ENCODE peak calls at places on chromosome 7, in six cellular contexts. One of them, this sample, is unnamed.

GRCh38 chr7:47248797-47249196 is 333.1 kb downstream of the TNS3 start:
- DNase-seq in astrocyte of the spinal cord: no peak
- DNase-seq in BJ: no peak
- DNase-seq in stomach: no peak
- DNase-seq in GM06990: no peak
- DNase-seq in upper lobe of right lung: no peak
- DNase-seq in this sample: no peak

GRCh38 chr7:128829391-128830166 is 627 bp upstream of the FLNC start:
- DNase-seq in upper lobe of right lung: no peak
- DNase-seq in stomach: peak; percentile 48
- DNase-seq in GM06990: no peak
- DNase-seq in astrocyte of the spinal cord: peak; percentile 55
- DNase-seq in BJ: no peak
- DNase-seq in this sample: peak; percentile 53

GRCh38 chr7:69674701-69675182 is 76.5 kb downstream of the AUTS2 start:
- DNase-seq in BJ: no peak
- DNase-seq in stomach: no peak
- DNase-seq in upper lobe of right lung: no peak
- DNase-seq in GM06990: peak; percentile 64
- DNase-seq in astrocyte of the spinal cord: no peak
- DNase-seq in this sample: no peak

GRCh38 chr7:91351374-91351773 is 87.1 kb downstream of the FZD1 start:
- DNase-seq in BJ: no peak
- DNase-seq in stomach: no peak
- DNase-seq in GM06990: no peak
- DNase-seq in astrocyte of the spinal cord: peak; percentile 67
- DNase-seq in upper lobe of right lung: no peak
- DNase-seq in this sample: peak; percentile 58

GRCh38 chr7:19215421-19215820 is 70.2 kb upstream of the FERD3L start:
- DNase-seq in GM06990: no peak
- DNase-seq in stomach: no peak
- DNase-seq in upper lobe of right lung: no peak
- DNase-seq in astrocyte of the spinal cord: peak; percentile 93
- DNase-seq in BJ: peak; percentile 51
- DNase-seq in this sample: peak; percentile 57

GRCh38 chr7:33882040-33882800 is 23.1 kb upstream of the BMPER start:
- DNase-seq in upper lobe of right lung: no peak
- DNase-seq in astrocyte of the spinal cord: no peak
- DNase-seq in stomach: no peak
- DNase-seq in BJ: no peak
- DNase-seq in GM06990: no peak
- DNase-seq in this sample: peak; percentile 87

GRCh38 chr7:130853503-130854279 is 119.7 kb upstream of the KLF14 start:
- DNase-seq in BJ: peak; percentile 95
- DNase-seq in stomach: no peak
- DNase-seq in GM06990: no peak
- DNase-seq in upper lobe of right lung: no peak
- DNase-seq in astrocyte of the spinal cord: no peak
- DNase-seq in this sample: peak; percentile 84

GRCh38 chr7:138460649-138461607 is 869 bp downstream of the TRIM24 start:
- DNase-seq in stomach: peak; percentile 61
- DNase-seq in astrocyte of the spinal cord: peak; percentile 50
- DNase-seq in upper lobe of right lung: peak; percentile 84
- DNase-seq in BJ: no peak
- DNase-seq in GM06990: peak; percentile 85
- DNase-seq in this sample: peak; percentile 30

GRCh38 chr7:12705878-12706277 is 18.4 kb downstream of the ARL4A start:
- DNase-seq in GM06990: no peak
- DNase-seq in astrocyte of the spinal cord: no peak
- DNase-seq in upper lobe of right lung: no peak
- DNase-seq in BJ: no peak
- DNase-seq in stomach: no peak
- DNase-seq in this sample: no peak

GRCh38 chr7:102933763-102934162 is 21.0 kb downstream of the LRRC17 start:
- DNase-seq in GM06990: no peak
- DNase-seq in upper lobe of right lung: peak; percentile 63
- DNase-seq in BJ: peak; percentile 90
- DNase-seq in astrocyte of the spinal cord: peak; percentile 97
- DNase-seq in stomach: peak; percentile 78
- DNase-seq in this sample: peak; percentile 99

GRCh38 chr7:4707134-4707651 is 25.1 kb downstream of the FOXK1 start:
- DNase-seq in upper lobe of right lung: no peak
- DNase-seq in stomach: no peak
- DNase-seq in BJ: no peak
- DNase-seq in GM06990: no peak
- DNase-seq in astrocyte of the spinal cord: peak; percentile 54
- DNase-seq in this sample: no peak

GRCh38 chr7:87507446-87507845 is 32.0 kb upstream of the ABCB4 start:
- DNase-seq in stomach: no peak
- DNase-seq in BJ: no peak
- DNase-seq in astrocyte of the spinal cord: no peak
- DNase-seq in GM06990: no peak
- DNase-seq in upper lobe of right lung: no peak
- DNase-seq in this sample: no peak
- TF ChIP-seq CTCF in stomach: no peak
- TF ChIP-seq CTCF in BJ: peak; percentile 9
- TF ChIP-seq CTCF in astrocyte of the spinal cord: peak; percentile 24
- TF ChIP-seq CTCF in GM06990: no peak
- TF ChIP-seq CTCF in upper lobe of right lung: no peak
- TF ChIP-seq CTCF in this sample: no peak

GRCh38 chr7:155360495-155361362 is 63.1 kb downstream of the INSIG1 start:
- DNase-seq in upper lobe of right lung: peak; percentile 53
- DNase-seq in GM06990: no peak
- DNase-seq in BJ: no peak
- DNase-seq in astrocyte of the spinal cord: no peak
- DNase-seq in stomach: no peak
- DNase-seq in this sample: no peak

GRCh38 chr7:155356323-155357105 is 58.8 kb downstream of the INSIG1 start:
- DNase-seq in GM06990: no peak
- DNase-seq in stomach: no peak
- DNase-seq in BJ: no peak
- DNase-seq in upper lobe of right lung: peak; percentile 10
- DNase-seq in astrocyte of the spinal cord: peak; percentile 25
- DNase-seq in this sample: no peak

GRCh38 chr7:155357573-155358041 is 59.9 kb downstream of the INSIG1 start:
- DNase-seq in GM06990: no peak
- DNase-seq in upper lobe of right lung: peak; percentile 56
- DNase-seq in astrocyte of the spinal cord: no peak
- DNase-seq in stomach: no peak
- DNase-seq in BJ: no peak
- DNase-seq in this sample: peak; percentile 81

GRCh38 chr7:155358948-155359712 is 61.5 kb downstream of the INSIG1 start:
- DNase-seq in astrocyte of the spinal cord: no peak
- DNase-seq in stomach: no peak
- DNase-seq in GM06990: no peak
- DNase-seq in upper lobe of right lung: peak; percentile 23
- DNase-seq in BJ: no peak
- DNase-seq in this sample: no peak

DNA sequence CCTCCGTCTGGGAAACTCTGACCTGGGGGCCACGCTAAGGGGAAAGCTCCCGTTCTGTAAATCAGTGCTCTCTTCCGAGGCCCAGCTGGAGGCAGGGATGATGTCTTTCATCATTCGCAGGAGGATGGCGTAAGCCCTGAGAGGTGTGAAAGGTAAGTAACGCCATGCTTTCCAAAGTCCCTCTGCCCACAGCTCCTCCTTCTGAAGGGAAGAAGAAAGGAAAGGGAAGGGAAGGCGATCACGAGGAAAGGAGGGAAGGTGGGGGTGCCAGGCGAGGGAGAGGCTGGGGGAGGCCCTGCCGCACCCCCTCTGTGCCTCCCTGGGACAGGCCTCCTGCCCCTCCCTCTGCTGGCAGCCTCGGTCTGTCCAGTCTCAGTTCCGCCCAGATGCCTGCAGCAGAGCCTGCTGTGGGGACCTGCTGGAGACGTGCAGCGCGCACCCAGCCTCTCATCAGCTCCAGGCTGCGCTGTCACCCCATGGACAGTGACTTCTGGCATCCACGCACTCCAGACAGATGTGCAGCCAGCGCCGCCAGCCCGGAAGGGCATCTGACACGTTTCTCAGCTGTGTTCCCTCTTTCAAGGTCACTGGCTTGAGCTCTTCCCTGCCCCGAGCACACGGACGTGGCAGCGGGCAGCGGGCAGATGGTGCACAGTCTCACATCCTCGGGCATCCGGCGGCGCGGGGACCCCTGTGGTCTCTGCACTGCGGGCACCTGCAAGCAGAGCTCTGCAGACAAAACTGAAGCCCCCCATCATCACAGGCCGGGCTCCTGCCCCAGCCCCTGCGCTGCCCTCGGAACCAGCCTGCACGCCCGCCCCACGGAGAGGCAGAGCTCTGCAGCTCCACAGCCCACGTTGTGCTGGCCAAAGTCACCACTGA is 60.6 kb downstream of the INSIG1 start:
- DNase-seq in GM06990: no peak
- DNase-seq in astrocyte of the spinal cord: no peak
- DNase-seq in stomach: no peak
- DNase-seq in upper lobe of right lung: peak; percentile 60
- DNase-seq in BJ: no peak
- DNase-seq in this sample: no peak
- H3K4me3 ChIP-seq in GM06990: no peak overlapping the region
- H3K4me3 ChIP-seq in astrocyte of the spinal cord: no peak overlapping the region
- H3K4me3 ChIP-seq in stomach: no peak overlapping the region
- H3K4me3 ChIP-seq in upper lobe of right lung: no peak overlapping the region
- H3K4me3 ChIP-seq in BJ: no peak overlapping the region
- H3K4me3 ChIP-seq in this sample: no peak overlapping the region

GRCh38 chr7:95723583-95724180 is 48.7 kb upstream of the DYNC1I1 start:
- DNase-seq in stomach: no peak
- DNase-seq in GM06990: no peak
- DNase-seq in astrocyte of the spinal cord: peak; percentile 49
- DNase-seq in upper lobe of right lung: no peak
- DNase-seq in BJ: peak; percentile 4
- DNase-seq in this sample: peak; percentile 56

GRCh38 chr7:95716357-95717122 is 55.8 kb upstream of the DYNC1I1 start:
- DNase-seq in stomach: no peak
- DNase-seq in astrocyte of the spinal cord: no peak
- DNase-seq in upper lobe of right lung: no peak
- DNase-seq in GM06990: no peak
- DNase-seq in BJ: no peak
- DNase-seq in this sample: no peak

GRCh38 chr7:95715274-95715673 is 57.1 kb upstream of the DYNC1I1 start:
- DNase-seq in astrocyte of the spinal cord: no peak
- DNase-seq in stomach: no peak
- DNase-seq in GM06990: no peak
- DNase-seq in BJ: no peak
- DNase-seq in upper lobe of right lung: no peak
- DNase-seq in this sample: no peak

GRCh38 chr7:95718556-95719410 is 53.6 kb upstream of the DYNC1I1 start:
- DNase-seq in astrocyte of the spinal cord: peak; percentile 36
- DNase-seq in GM06990: no peak
- DNase-seq in BJ: no peak
- DNase-seq in upper lobe of right lung: no peak
- DNase-seq in stomach: no peak
- DNase-seq in this sample: peak; percentile 43
- TF ChIP-seq CTCF in astrocyte of the spinal cord: peak; percentile 48
- TF ChIP-seq CTCF in GM06990: peak; percentile 39
- TF ChIP-seq CTCF in BJ: peak; percentile 26
- TF ChIP-seq CTCF in upper lobe of right lung: peak; percentile 29
- TF ChIP-seq CTCF in stomach: no peak
- TF ChIP-seq CTCF in this sample: peak; percentile 51

GRCh38 chr7:123601530-123601929 is at the start of gene ASB15:
- DNase-seq in upper lobe of right lung: no peak
- DNase-seq in BJ: no peak
- DNase-seq in GM06990: no peak
- DNase-seq in stomach: no peak
- DNase-seq in astrocyte of the spinal cord: no peak
- DNase-seq in this sample: no peak
- H3K4me3 ChIP-seq in upper lobe of right lung: no peak within 1 kb of the TSS
- H3K4me3 ChIP-seq in BJ: no peak within 1 kb of the TSS
- H3K4me3 ChIP-seq in GM06990: no peak within 1 kb of the TSS
- H3K4me3 ChIP-seq in stomach: no peak within 1 kb of the TSS
- H3K4me3 ChIP-seq in astrocyte of the spinal cord: no peak within 1 kb of the TSS
- H3K4me3 ChIP-seq in this sample: no peak within 1 kb of the TSS

GRCh38 chr7:64946772-64947171 is 43.7 kb downstream of the ZNF273 start:
- DNase-seq in upper lobe of right lung: peak; percentile 58
- DNase-seq in stomach: no peak
- DNase-seq in BJ: no peak
- DNase-seq in GM06990: no peak
- DNase-seq in astrocyte of the spinal cord: no peak
- DNase-seq in this sample: peak; percentile 12
- TF ChIP-seq CTCF in upper lobe of right lung: peak; percentile 13
- TF ChIP-seq CTCF in stomach: no peak
- TF ChIP-seq CTCF in BJ: peak; percentile 5
- TF ChIP-seq CTCF in GM06990: no peak
- TF ChIP-seq CTCF in astrocyte of the spinal cord: no peak
- TF ChIP-seq CTCF in this sample: peak; percentile 25

GRCh38 chr7:43647314-43647691 is 64.4 kb downstream of the STK17A start:
- DNase-seq in GM06990: no peak
- DNase-seq in BJ: no peak
- DNase-seq in upper lobe of right lung: no peak
- DNase-seq in stomach: no peak
- DNase-seq in astrocyte of the spinal cord: peak; percentile 94
- DNase-seq in this sample: peak; percentile 60
- H3K4me3 ChIP-seq in GM06990: peak overlapping the region; percentile 18
- H3K4me3 ChIP-seq in BJ: peak overlapping the region; percentile 3
- H3K4me3 ChIP-seq in upper lobe of right lung: no peak overlapping the region
- H3K4me3 ChIP-seq in stomach: no peak overlapping the region
- H3K4me3 ChIP-seq in astrocyte of the spinal cord: no peak overlapping the region
- H3K4me3 ChIP-seq in this sample: peak overlapping the region; percentile 7

GRCh38 chr7:42183547-42183946 is 53.5 kb downstream of the GLI3 start:
- DNase-seq in upper lobe of right lung: no peak
- DNase-seq in stomach: no peak
- DNase-seq in BJ: no peak
- DNase-seq in GM06990: no peak
- DNase-seq in astrocyte of the spinal cord: peak; percentile 25
- DNase-seq in this sample: no peak

GRCh38 chr7:42189535-42189934 is 47.5 kb downstream of the GLI3 start:
- DNase-seq in astrocyte of the spinal cord: peak; percentile 45
- DNase-seq in stomach: no peak
- DNase-seq in upper lobe of right lung: no peak
- DNase-seq in GM06990: no peak
- DNase-seq in BJ: no peak
- DNase-seq in this sample: peak; percentile 58

GRCh38 chr7:42181566-42181965 is 55.4 kb downstream of the GLI3 start:
- DNase-seq in BJ: no peak
- DNase-seq in astrocyte of the spinal cord: peak; percentile 2
- DNase-seq in upper lobe of right lung: no peak
- DNase-seq in stomach: no peak
- DNase-seq in GM06990: no peak
- DNase-seq in this sample: no peak

GRCh38 chr7:42185726-42186125 is 51.3 kb downstream of the GLI3 start:
- DNase-seq in BJ: no peak
- DNase-seq in astrocyte of the spinal cord: no peak
- DNase-seq in upper lobe of right lung: no peak
- DNase-seq in GM06990: no peak
- DNase-seq in stomach: no peak
- DNase-seq in this sample: no peak

DNA sequence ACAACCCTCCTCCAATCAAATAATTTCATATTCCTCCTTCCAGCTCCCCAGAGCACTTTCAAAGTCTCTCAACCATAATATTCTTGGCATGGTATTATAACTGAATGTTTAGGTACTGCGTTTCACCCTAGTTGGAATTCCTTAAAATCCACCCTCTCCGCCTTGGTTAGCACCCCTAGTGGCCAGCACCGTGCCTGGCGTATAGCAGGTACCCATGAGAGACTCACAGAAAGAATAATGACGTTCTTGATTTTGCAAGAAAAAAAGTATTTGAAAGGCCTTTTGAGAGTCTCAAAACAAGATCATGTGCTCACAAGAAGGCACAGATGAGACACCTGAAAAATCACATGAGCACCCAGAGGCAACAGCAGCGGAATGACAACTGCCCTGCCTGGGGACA is 50.8 kb downstream of the GLI3 start:
- DNase-seq in stomach: no peak
- DNase-seq in GM06990: no peak
- DNase-seq in astrocyte of the spinal cord: no peak
- DNase-seq in BJ: no peak
- DNase-seq in upper lobe of right lung: no peak
- DNase-seq in this sample: no peak
- TF ChIP-seq CTCF in stomach: no peak
- TF ChIP-seq CTCF in GM06990: peak; percentile 66
- TF ChIP-seq CTCF in astrocyte of the spinal cord: peak; percentile 68
- TF ChIP-seq CTCF in BJ: peak; percentile 25
- TF ChIP-seq CTCF in upper lobe of right lung: peak; percentile 28
- TF ChIP-seq CTCF in this sample: peak; percentile 46